ENCODE peak calls at places on chromosomes 4 and X, in seven cellular contexts. E is T-helper 2 cell, M is cardiac septum, L is iPS-NIHi11, G is RWPE2, Q is EH, Y is NCI-H1436. R is an unnamed sample.

GRCh38 chrX:12894074-12894691 is 12.2 kb upstream of the TLR8 start:
- DNase-seq in E (peak; percentile 63), M (no peak), L (peak; percentile 19), G (no peak), Q (peak; percentile 36), Y (no peak), R (peak; percentile 47)

GRCh38 chr4:147837435-147837834 is 105.5 kb downstream of the ARHGAP10 start:
- DNase-seq in E (peak; percentile 40), M (no peak), L (peak; percentile 23), G (no peak), Q (peak; percentile 52), Y (no peak), R (no peak)

GRCh38 chrX:105701310-105702052 is 120.9 kb upstream of the NRK start:
- DNase-seq in E (no peak), M (no peak), L (peak; percentile 3), G (no peak), Q (no peak), Y (no peak), R (no peak)

GRCh38 chrX:16305187-16305586 is 137.9 kb downstream of the MAGEB17 start:
- DNase-seq in E (no peak), M (no peak), L (no peak), G (no peak), Q (no peak), Y (no peak), R (no peak)

GRCh38 chr4:72842323-72842722 is 227.2 kb downstream of the COX18 start:
- DNase-seq in E (no peak), M (no peak), L (no peak), G (no peak), Q (peak; percentile 38), Y (no peak), R (no peak)

GRCh38 chrX:8939344-8939743 is 94.6 kb downstream of the FAM9B start:
- DNase-seq in E (no peak), M (no peak), L (no peak), G (no peak), Q (no peak), Y (no peak), R (no peak)

GRCh38 chr4:118270492-118270891 is 82.3 kb downstream of the PRSS12 start:
- DNase-seq in E (peak; percentile 64), M (no peak), L (peak; percentile 27), G (no peak), Q (peak; percentile 57), Y (peak; percentile 35), R (no peak)

GRCh38 chr4:113869743-113870375 is 108.3 kb upstream of the CAMK2D start:
- DNase-seq in E (peak; percentile 17), M (no peak), L (no peak), G (no peak), Q (peak; percentile 68), Y (no peak), R (peak; percentile 57)

GRCh38 chr4:81142744-81143143 is 72.3 kb downstream of the PRKG2 start:
- DNase-seq in E (no peak), M (no peak), L (no peak), G (no peak), Q (no peak), Y (no peak), R (no peak)

GRCh38 chr4:152935138-152935537 is 985 bp upstream of the FHDC1 start:
- DNase-seq in E (peak; percentile 18), M (no peak), L (peak; percentile 62), G (no peak), Q (no peak), Y (no peak), R (peak; percentile 24)

GRCh38 chr4:2105559-2105958 is 46.4 kb downstream of the NAT8L start:
- DNase-seq in E (no peak), M (no peak), L (no peak), G (no peak), Q (peak; percentile 55), Y (no peak), R (no peak)